ENCODE peak calls at places on chromosomes 5 and 9, in four cellular contexts. One of them, this sample, is unnamed.

GRCh38 chr5:179817071-179817840 is 3.4 kb upstream of the SQSTM1 start:
- DNase-seq in stimulated activated CD4-positive, alpha-beta T cell treated with anti-CD3 and anti-CD28 coated beads, Interleukin-1b, Interleukin-23, amount 100 ng/mL, for 24 hours: no peak
- DNase-seq in GM04503: no peak
- DNase-seq in head of caudate nucleus: no peak
- DNase-seq in this sample: peak

GRCh38 chr9:129595903-129596540 is 24.9 kb downstream of the C9orf50 start:
- DNase-seq in stimulated activated CD4-positive, alpha-beta T cell treated with anti-CD3 and anti-CD28 coated beads, Interleukin-1b, Interleukin-23, amount 100 ng/mL, for 24 hours: no peak
- DNase-seq in GM04503: no peak
- DNase-seq in head of caudate nucleus: no peak
- DNase-seq in this sample: no peak

GRCh38 chr9:1216532-1216931 is 166.4 kb downstream of the DMRT2 start:
- DNase-seq in stimulated activated CD4-positive, alpha-beta T cell treated with anti-CD3 and anti-CD28 coated beads, Interleukin-1b, Interleukin-23, amount 100 ng/mL, for 24 hours: no peak
- DNase-seq in GM04503: no peak
- DNase-seq in head of caudate nucleus: no peak
- DNase-seq in this sample: no peak

GRCh38 chr9:116100711-116101111 is 52.9 kb upstream of the PAPPA start:
- DNase-seq in stimulated activated CD4-positive, alpha-beta T cell treated with anti-CD3 and anti-CD28 coated beads, Interleukin-1b, Interleukin-23, amount 100 ng/mL, for 24 hours: no peak
- DNase-seq in GM04503: no peak
- DNase-seq in head of caudate nucleus: no peak
- DNase-seq in this sample: no peak

GRCh38 chr9:106072421-106072820 is 378.1 kb downstream of the TMEM38B start:
- DNase-seq in stimulated activated CD4-positive, alpha-beta T cell treated with anti-CD3 and anti-CD28 coated beads, Interleukin-1b, Interleukin-23, amount 100 ng/mL, for 24 hours: no peak
- DNase-seq in GM04503: no peak
- DNase-seq in head of caudate nucleus: no peak
- DNase-seq in this sample: no peak

GRCh38 chr9:125659954-125660353 is 47.1 kb downstream of the MAPKAP1 start:
- DNase-seq in stimulated activated CD4-positive, alpha-beta T cell treated with anti-CD3 and anti-CD28 coated beads, Interleukin-1b, Interleukin-23, amount 100 ng/mL, for 24 hours: no peak
- DNase-seq in GM04503: peak
- DNase-seq in head of caudate nucleus: no peak
- DNase-seq in this sample: no peak

GRCh38 chr9:117377046-117377445 is 37.8 kb downstream of the ASTN2 start:
- DNase-seq in stimulated activated CD4-positive, alpha-beta T cell treated with anti-CD3 and anti-CD28 coated beads, Interleukin-1b, Interleukin-23, amount 100 ng/mL, for 24 hours: no peak
- DNase-seq in GM04503: no peak
- DNase-seq in head of caudate nucleus: no peak
- DNase-seq in this sample: no peak

GRCh38 chr9:11063263-11063662 is 450.5 kb upstream of the PTPRD start:
- DNase-seq in stimulated activated CD4-positive, alpha-beta T cell treated with anti-CD3 and anti-CD28 coated beads, Interleukin-1b, Interleukin-23, amount 100 ng/mL, for 24 hours: no peak
- DNase-seq in GM04503: no peak
- DNase-seq in head of caudate nucleus: no peak
- DNase-seq in this sample: no peak

GRCh38 chr5:179795049-179795862 is 1.5 kb downstream of the LTC4S start:
- DNase-seq in stimulated activated CD4-positive, alpha-beta T cell treated with anti-CD3 and anti-CD28 coated beads, Interleukin-1b, Interleukin-23, amount 100 ng/mL, for 24 hours: no peak
- DNase-seq in GM04503: no peak
- DNase-seq in head of caudate nucleus: no peak
- DNase-seq in this sample: no peak

GRCh38 chr5:58913591-58913990 is 330.7 kb downstream of the RAB3C start:
- DNase-seq in stimulated activated CD4-positive, alpha-beta T cell treated with anti-CD3 and anti-CD28 coated beads, Interleukin-1b, Interleukin-23, amount 100 ng/mL, for 24 hours: no peak
- DNase-seq in GM04503: no peak
- DNase-seq in head of caudate nucleus: no peak
- DNase-seq in this sample: no peak

GRCh38 chr9:109047259-109047658 is 34.0 kb upstream of the CTNNAL1 start:
- DNase-seq in stimulated activated CD4-positive, alpha-beta T cell treated with anti-CD3 and anti-CD28 coated beads, Interleukin-1b, Interleukin-23, amount 100 ng/mL, for 24 hours: no peak
- DNase-seq in GM04503: no peak
- DNase-seq in head of caudate nucleus: no peak
- DNase-seq in this sample: no peak

GRCh38 chr5:151157426-151158286 is at the start of gene ANXA6:
- DNase-seq in stimulated activated CD4-positive, alpha-beta T cell treated with anti-CD3 and anti-CD28 coated beads, Interleukin-1b, Interleukin-23, amount 100 ng/mL, for 24 hours: peak
- DNase-seq in GM04503: no peak
- DNase-seq in head of caudate nucleus: peak
- DNase-seq in this sample: peak

GRCh38 chr9:121398374-121398773 is 28.3 kb upstream of the STOM start:
- DNase-seq in stimulated activated CD4-positive, alpha-beta T cell treated with anti-CD3 and anti-CD28 coated beads, Interleukin-1b, Interleukin-23, amount 100 ng/mL, for 24 hours: no peak
- DNase-seq in GM04503: peak
- DNase-seq in head of caudate nucleus: no peak
- DNase-seq in this sample: no peak

GRCh38 chr9:94168203-94169000 is 84.1 kb downstream of the PTPDC1 start:
- DNase-seq in stimulated activated CD4-positive, alpha-beta T cell treated with anti-CD3 and anti-CD28 coated beads, Interleukin-1b, Interleukin-23, amount 100 ng/mL, for 24 hours: no peak
- DNase-seq in GM04503: no peak
- DNase-seq in head of caudate nucleus: no peak
- DNase-seq in this sample: no peak

This sample was measured in chondrocyte.